ENCODE peak calls at places on chromosomes 7 and 10, in nine cellular contexts. O, H, K, C, F, S, V, W and U are unnamed samples.

GRCh38 chr10:69232252-69232651 is 12.1 kb downstream of the HKDC1 start:
- DNase-seq in O (no peak), H (no peak), K (no peak), C (no peak), F (peak), S (no peak), V (peak), W (no peak), U (peak)

GRCh38 chr10:71396084-71396713 is 521 bp upstream of the CDH23 start:
- DNase-seq in O (peak), H (no peak), K (peak), C (peak), F (peak), S (no peak), V (peak), W (peak), U (peak)

GRCh38 chr7:1916621-1916970 is 246.5 kb downstream of the ELFN1 start:
- DNase-seq in O (no peak), H (no peak), K (no peak), C (no peak), F (no peak), S (no peak), V (no peak), W (no peak), U (peak)

GRCh38 chr7:87312215-87312865 is 33.1 kb upstream of the CROT start:
- DNase-seq in O (peak), H (peak), K (peak), C (peak), F (peak), S (no peak), V (peak), W (peak), U (no peak)

GRCh38 chr7:138666385-138666784 is 34.8 kb downstream of the SVOPL start:
- DNase-seq in O (no peak), H (no peak), K (no peak), C (no peak), F (no peak), S (no peak), V (no peak), W (peak), U (no peak)

GRCh38 chr7:5997210-5997808 is 11.5 kb downstream of the PMS2 start:
- DNase-seq in O (peak), H (peak), K (no peak), C (peak), F (peak), S (no peak), V (peak), W (peak), U (no peak)

GRCh38 chr7:44520574-44520973 is 20.6 kb downstream of the NPC1L1 start:
- DNase-seq in O (no peak), H (no peak), K (no peak), C (no peak), F (no peak), S (no peak), V (no peak), W (no peak), U (no peak)

GRCh38 chr7:130154501-130155317 is 50.5 kb downstream of the TMEM209 start:
- DNase-seq in O (peak), H (no peak), K (peak), C (peak), F (peak), S (no peak), V (no peak), W (peak), U (no peak)

GRCh38 chr10:11825796-11826414 is 2.7 kb downstream of the PROSER2 start:
- DNase-seq in O (no peak), H (no peak), K (no peak), C (no peak), F (no peak), S (no peak), V (no peak), W (no peak), U (no peak)

GRCh38 chr7:29038463-29038862 is 80.3 kb upstream of the TRIL start:
- DNase-seq in O (no peak), H (no peak), K (no peak), C (no peak), F (peak), S (no peak), V (no peak), W (no peak), U (no peak)

GRCh38 chr10:130934333-130935035 is 377.0 kb downstream of the TCERG1L start:
- DNase-seq in O (no peak), H (no peak), K (peak), C (no peak), F (peak), S (no peak), V (no peak), W (no peak), U (no peak)

GRCh38 chr7:36819639-36820038 is 95.3 kb upstream of the AOAH start:
- DNase-seq in O (no peak), H (no peak), K (no peak), C (no peak), F (no peak), S (no peak), V (no peak), W (no peak), U (no peak)

GRCh38 chr10:73907841-73908517 is 3.0 kb upstream of the PLAU start:
- DNase-seq in O (peak), H (no peak), K (no peak), C (no peak), F (no peak), S (peak), V (peak), W (no peak), U (no peak)

GRCh38 chr7:41501466-41501865 is 201.4 kb downstream of the INHBA start:
- DNase-seq in O (no peak), H (no peak), K (no peak), C (no peak), F (no peak), S (no peak), V (no peak), W (no peak), U (no peak)

GRCh38 chr10:4645836-4646235 is 180.2 kb upstream of the AKR1E2 start:
- DNase-seq in O (no peak), H (no peak), K (no peak), C (no peak), F (no peak), S (no peak), V (no peak), W (no peak), U (no peak)

GRCh38 chr10:119803264-119803663 is 69.4 kb downstream of the MCMBP start:
- DNase-seq in O (no peak), H (no peak), K (no peak), C (no peak), F (no peak), S (no peak), V (no peak), W (no peak), U (no peak)

GRCh38 chr7:130494480-130494879 is 2.6 kb downstream of the MEST start:
- DNase-seq in O (peak), H (no peak), K (no peak), C (no peak), F (no peak), S (no peak), V (no peak), W (no peak), U (no peak)

GRCh38 chr7:28623105-28623730 is 210.9 kb downstream of the CREB5 start:
- DNase-seq in O (no peak), H (no peak), K (no peak), C (no peak), F (no peak), S (no peak), V (no peak), W (no peak), U (no peak)

GRCh38 chr10:69465457-69466157 is 14.3 kb downstream of the TSPAN15 start:
- DNase-seq in O (no peak), H (no peak), K (no peak), C (no peak), F (no peak), S (no peak), V (no peak), W (no peak), U (peak)

GRCh38 chr10:132183046-132183445 is 3.7 kb upstream of the DPYSL4 start:
- DNase-seq in O (no peak), H (no peak), K (no peak), C (peak), F (no peak), S (no peak), V (no peak), W (no peak), U (peak)

GRCh38 chr10:44974082-44974627 is 4.5 kb downstream of the DEPP1 start:
- DNase-seq in O (no peak), H (no peak), K (no peak), C (no peak), F (no peak), S (no peak), V (no peak), W (no peak), U (peak)

GRCh38 chr10:12241810-12242529 is 46.0 kb downstream of the CDC123 start:
- DNase-seq in O (no peak), H (no peak), K (no peak), C (no peak), F (no peak), S (no peak), V (no peak), W (no peak), U (no peak)

GRCh38 chr10:87093461-87094372 is 926 bp downstream of the GLUD1 start:
- DNase-seq in O (peak), H (peak), K (peak), C (peak), F (peak), S (peak), V (peak), W (peak), U (peak)

GRCh38 chr7:71694678-71695077 is 562.7 kb downstream of the GALNT17 start:
- DNase-seq in O (no peak), H (no peak), K (no peak), C (no peak), F (no peak), S (no peak), V (no peak), W (no peak), U (no peak)

GRCh38 chr10:70832852-70833542 is 17.2 kb downstream of the SGPL1 start:
- DNase-seq in O (peak), H (no peak), K (no peak), C (no peak), F (no peak), S (no peak), V (no peak), W (no peak), U (no peak)

GRCh38 chr10:77138541-77138940 is 499.1 kb downstream of the KCNMA1 start:
- DNase-seq in O (no peak), H (no peak), K (no peak), C (no peak), F (no peak), S (no peak), V (no peak), W (peak), U (no peak)

GRCh38 chr10:123913688-123914268 is 22.2 kb upstream of the CPXM2 start:
- DNase-seq in O (peak), H (no peak), K (no peak), C (no peak), F (peak), S (no peak), V (no peak), W (no peak), U (no peak)

GRCh38 chr7:20199015-20199737 is 18.0 kb downstream of the MACC1 start:
- DNase-seq in O (peak), H (peak), K (no peak), C (peak), F (no peak), S (peak), V (peak), W (peak), U (peak)

GRCh38 chr7:38728145-38728544 is 97.0 kb upstream of the AMPH start:
- DNase-seq in O (no peak), H (no peak), K (no peak), C (no peak), F (no peak), S (no peak), V (no peak), W (no peak), U (no peak)

GRCh38 chr10:126872768-126873167 is 32.5 kb upstream of the DOCK1 start:
- DNase-seq in O (no peak), H (no peak), K (no peak), C (no peak), F (peak), S (no peak), V (no peak), W (no peak), U (no peak)

GRCh38 chr10:17061418-17061817 is 68.2 kb downstream of the CUBN start:
- DNase-seq in O (peak), H (no peak), K (no peak), C (no peak), F (no peak), S (no peak), V (no peak), W (no peak), U (no peak)

GRCh38 chr10:76113952-76114351 is 682.5 kb downstream of the LRMDA start:
- DNase-seq in O (no peak), H (no peak), K (no peak), C (no peak), F (no peak), S (no peak), V (no peak), W (no peak), U (no peak)

GRCh38 chr10:90969148-90969547 is 48.3 kb upstream of the ANKRD1 start:
- DNase-seq in O (no peak), H (no peak), K (no peak), C (no peak), F (no peak), S (no peak), V (no peak), W (no peak), U (no peak)

GRCh38 chr7:50591480-50592438 is 26.6 kb upstream of the DDC start:
- DNase-seq in O (no peak), H (no peak), K (no peak), C (no peak), F (no peak), S (no peak), V (no peak), W (no peak), U (no peak)

GRCh38 chr7:44460325-44460724 is 30.1 kb downstream of the NUDCD3 start:
- DNase-seq in O (no peak), H (no peak), K (no peak), C (no peak), F (no peak), S (no peak), V (peak), W (no peak), U (no peak)

GRCh38 chr10:88343761-88344484 is 239.2 kb downstream of the RNLS start:
- DNase-seq in O (no peak), H (no peak), K (no peak), C (no peak), F (no peak), S (no peak), V (no peak), W (peak), U (no peak)

DNA sequence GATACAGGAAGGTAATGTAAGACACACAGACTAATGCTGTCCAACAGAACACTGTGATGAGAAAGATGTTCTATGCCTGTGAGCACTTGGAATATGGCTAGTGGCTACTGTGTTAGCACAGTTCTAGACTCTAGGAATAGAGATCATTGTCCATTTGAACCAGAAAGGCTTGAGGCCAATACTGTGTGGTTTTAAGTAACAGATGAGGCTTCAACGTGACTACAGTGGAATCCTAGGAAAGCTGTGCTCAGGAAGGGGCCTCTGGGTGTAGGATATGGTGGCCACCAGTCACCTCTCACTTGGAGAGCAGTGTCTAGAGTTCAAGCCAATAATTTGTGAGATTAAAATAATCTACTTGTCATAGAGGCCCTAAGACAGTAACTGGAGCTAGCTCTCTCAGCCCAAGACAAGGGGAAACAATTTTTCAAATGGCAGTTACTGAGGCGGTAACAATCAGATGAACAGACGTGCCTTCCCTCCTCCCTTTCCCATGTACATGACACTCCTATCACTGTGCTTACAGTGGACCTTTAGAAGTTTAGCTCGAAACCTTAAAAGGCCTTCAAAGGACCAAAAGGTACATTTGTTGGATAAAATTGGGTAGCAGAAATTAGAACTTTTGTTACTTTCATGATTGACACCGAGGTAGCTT is 10.2 kb downstream of the ZDHHC16 start:
- DNase-seq in O (no peak), H (no peak), K (no peak), C (no peak), F (no peak), S (no peak), V (no peak), W (no peak), U (no peak)
- TF ChIP-seq POLR2AphosphoS5 in O (no peak), H (no peak), K (no peak), C (no peak), F (no peak), S (no peak), V (no peak), W (peak), U (no peak)

GRCh38 chr7:132755538-132756481 is 179.5 kb upstream of the PLXNA4 start:
- DNase-seq in O (no peak), H (no peak), K (no peak), C (no peak), F (no peak), S (no peak), V (no peak), W (peak), U (no peak)
- TF ChIP-seq CTCF in O (peak), H (no peak), K (no peak), C (no peak), F (no peak), S (no peak), V (no peak), W (peak), U (no peak)

GRCh38 chr7:76189276-76189675 is 12.4 kb upstream of the SRRM3 start:
- DNase-seq in O (no peak), H (no peak), K (no peak), C (no peak), F (no peak), S (no peak), V (no peak), W (no peak), U (peak)
- TF ChIP-seq POLR2AphosphoS5 in O (no peak), H (no peak), K (no peak), C (no peak), F (no peak), S (no peak), V (no peak), W (no peak), U (no peak)

GRCh38 chr10:93068411-93069244 is 5.1 kb upstream of the CYP26A1 start:
- DNase-seq in O (no peak), H (no peak), K (peak), C (no peak), F (peak), S (no peak), V (no peak), W (peak), U (no peak)
- TF ChIP-seq CTCF in O (no peak), H (no peak), K (no peak), C (no peak), F (peak), S (no peak), V (no peak), W (peak), U (no peak)

DNA sequence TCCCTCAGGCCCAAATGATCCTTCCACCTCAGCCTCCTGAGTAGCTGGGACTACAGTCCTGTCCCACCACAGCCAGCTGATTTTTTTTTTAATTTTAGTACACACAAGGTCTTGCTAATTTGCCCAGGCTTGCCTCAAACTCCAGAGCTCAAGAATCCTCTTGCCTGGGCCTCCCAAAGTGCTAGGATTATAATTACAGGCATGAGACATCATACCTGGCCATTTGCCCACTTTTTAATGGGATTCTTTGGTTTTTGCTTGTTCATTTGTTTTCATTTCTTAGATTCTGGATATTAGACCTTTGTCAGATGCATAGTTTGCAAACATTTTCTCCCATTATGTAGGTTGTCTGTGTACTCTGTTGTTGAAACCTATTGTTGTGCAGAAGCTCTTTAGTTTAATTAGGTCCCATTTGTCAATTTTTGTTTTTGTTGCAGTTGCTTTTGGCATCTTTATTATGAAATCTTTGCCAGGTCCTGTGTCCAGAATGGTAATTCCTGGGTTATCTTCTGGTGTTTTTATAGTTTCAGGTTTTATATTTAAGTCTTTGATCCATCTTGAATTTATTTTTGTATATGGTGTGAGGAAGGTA is 95.2 kb downstream of the GLCCI1 start:
- DNase-seq in O (no peak), H (no peak), K (no peak), C (no peak), F (no peak), S (no peak), V (no peak), W (no peak), U (no peak)
- TF ChIP-seq POLR2AphosphoS5 in O (no peak), H (no peak), K (no peak), C (no peak), F (no peak), S (no peak), V (no peak), W (no peak), U (no peak)

DNA sequence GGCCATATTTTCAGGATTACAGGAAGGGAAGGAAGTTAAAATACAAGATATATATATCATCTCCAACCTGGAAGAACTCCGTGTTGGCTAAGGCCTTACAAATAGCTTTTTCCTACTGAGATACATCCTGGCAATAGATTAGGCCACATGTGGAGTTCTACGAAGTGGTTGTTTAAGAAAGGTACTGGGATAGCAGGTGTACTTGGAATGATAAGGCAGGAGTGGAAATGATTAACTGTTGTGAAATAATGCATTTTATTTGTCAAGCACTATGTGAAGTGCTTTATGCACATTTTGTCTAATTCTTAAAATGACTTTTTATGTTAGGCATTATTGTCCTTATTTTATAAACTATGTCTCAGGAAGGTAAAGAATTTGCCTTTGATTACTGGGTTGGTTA is 18.9 kb upstream of the SMIM30 start:
- DNase-seq in O (no peak), H (no peak), K (no peak), C (no peak), F (no peak), S (no peak), V (no peak), W (no peak), U (no peak)
- TF ChIP-seq CTCF in O (no peak), H (no peak), K (no peak), C (no peak), F (no peak), S (no peak), V (no peak), W (no peak), U (no peak)